ENCODE peak calls at places on chromosomes 6 and 20, in nine cellular contexts. W, N, K, E, Q, S, J, I and V are unnamed samples.

GRCh38 chr6:132333639-132334516 is 67.4 kb downstream of the MOXD1 start:
- DNase-seq in J (peak; percentile 53), W (no peak), E (no peak), Q (no peak), N (no peak), S (no peak), I (no peak), K (peak; percentile 59), V (peak; percentile 50)

GRCh38 chr6:119308048-119308570 is 41.5 kb downstream of the MAN1A1 start:
- DNase-seq in K (peak; percentile 23), I (no peak), W (no peak), J (no peak), S (no peak), E (no peak), Q (no peak), N (no peak), V (peak; percentile 14)

GRCh38 chr6:149895702-149896310 is 2.1 kb downstream of the RAET1E start:
- DNase-seq in E (no peak), N (no peak), K (no peak), J (no peak), W (peak; percentile 42), I (peak; percentile 7), S (peak; percentile 59), Q (peak; percentile 30), V (no peak)

GRCh38 chr6:109999740-110000139 is 21.6 kb downstream of the GPR6 start:
- DNase-seq in E (no peak), W (no peak), J (no peak), I (no peak), S (no peak), N (no peak), K (no peak), Q (no peak), V (no peak)

GRCh38 chr20:50193169-50193850 is 2.7 kb downstream of the CEBPB start:
- DNase-seq in I (peak; percentile 60), J (no peak), S (no peak), E (no peak), K (no peak), W (no peak), N (no peak), Q (no peak), V (no peak)

GRCh38 chr6:142935553-142936517 is 9.1 kb downstream of the HIVEP2 start:
- DNase-seq in I (no peak), W (no peak), Q (no peak), K (no peak), S (no peak), J (no peak), E (peak; percentile 53), N (peak; percentile 56), V (no peak)

GRCh38 chr6:97774973-97775372 is 492.0 kb upstream of the MMS22L start:
- DNase-seq in N (no peak), S (no peak), E (no peak), I (no peak), J (no peak), Q (no peak), K (no peak), W (no peak), V (no peak)

GRCh38 chr20:15328084-15328483 is 990.7 kb upstream of the FLRT3 start:
- DNase-seq in W (no peak), J (no peak), S (no peak), E (no peak), N (no peak), K (no peak), I (no peak), Q (no peak), V (no peak)

GRCh38 chr6:169957351-169957963 is 206.0 kb downstream of the ERMARD start:
- DNase-seq in Q (peak; percentile 10), J (no peak), S (no peak), W (no peak), N (peak; percentile 56), E (peak; percentile 51), K (no peak), I (no peak), V (no peak)

GRCh38 chr6:80210618-80211017 is 104.1 kb downstream of the BCKDHB start:
- DNase-seq in N (no peak), J (no peak), S (no peak), Q (no peak), W (peak; percentile 18), K (no peak), E (no peak), I (no peak), V (no peak)

GRCh38 chr20:45911486-45912343 is at the start of gene PLTP:
- DNase-seq in N (peak; percentile 87), I (peak; percentile 47), E (peak; percentile 86), W (peak; percentile 82), Q (peak; percentile 82), S (peak; percentile 31), J (no peak), K (no peak), V (no peak)

GRCh38 chr6:135906542-135906941 is 55.0 kb downstream of the PDE7B start:
- DNase-seq in K (peak; percentile 52), S (no peak), I (no peak), J (no peak), E (no peak), N (no peak), Q (no peak), W (no peak), V (no peak)

GRCh38 chr6:157188213-157188612 is 135.1 kb downstream of the TMEM242 start:
- DNase-seq in Q (no peak), J (peak; percentile 16), I (no peak), N (no peak), W (no peak), E (no peak), K (no peak), S (no peak), V (no peak)

GRCh38 chr20:25399038-25399430 is 8.4 kb upstream of the ABHD12 start:
- DNase-seq in K (peak; percentile 65), W (no peak), Q (no peak), I (peak; percentile 23), E (no peak), N (no peak), S (peak; percentile 28), J (peak; percentile 59), V (no peak)

GRCh38 chr6:3014675-3015066 is 15.0 kb downstream of the NQO2 start:
- DNase-seq in Q (no peak), S (no peak), N (no peak), J (no peak), W (no peak), E (no peak), K (no peak), I (no peak), V (no peak)

GRCh38 chr6:37516076-37516919 is 16.6 kb upstream of the CCDC167 start:
- DNase-seq in N (no peak), I (no peak), W (peak; percentile 31), E (peak; percentile 82), J (no peak), S (peak; percentile 92), K (peak; percentile 28), Q (peak; percentile 50), V (peak; percentile 8)

GRCh38 chr6:37513576-37513975 is 13.9 kb upstream of the CCDC167 start:
- DNase-seq in E (no peak), N (no peak), Q (no peak), J (no peak), K (no peak), I (no peak), S (no peak), W (no peak), V (no peak)

GRCh38 chr6:37515712-37516075 is 16.0 kb upstream of the CCDC167 start:
- DNase-seq in K (no peak), E (no peak), W (no peak), N (no peak), Q (no peak), I (no peak), S (no peak), J (no peak), V (no peak)

GRCh38 chr6:37514377-37514776 is 14.7 kb upstream of the CCDC167 start:
- DNase-seq in E (no peak), J (no peak), W (no peak), S (no peak), N (no peak), K (peak; percentile 58), Q (no peak), I (no peak), V (peak; percentile 62)

DNA sequence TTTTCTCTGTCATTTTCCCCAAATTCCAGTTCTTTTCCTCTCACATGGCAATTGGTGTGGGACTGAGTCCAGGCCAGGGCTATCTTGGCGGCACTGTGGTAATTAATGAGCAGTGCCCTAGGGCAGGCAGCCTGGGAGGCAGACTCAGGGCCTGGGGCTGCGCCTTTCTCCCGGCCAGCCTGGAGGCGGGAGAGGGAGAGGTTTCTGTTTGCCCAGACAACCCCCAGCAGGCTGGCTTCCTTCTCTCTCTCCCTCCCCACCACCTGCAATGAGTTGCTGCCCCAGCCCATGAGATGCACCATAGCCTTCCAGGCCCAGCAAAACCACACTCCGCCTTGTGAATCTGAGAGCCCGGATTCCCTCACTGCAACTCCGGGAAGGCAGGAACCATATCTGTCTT is 15.1 kb upstream of the CCDC167 start:
- DNase-seq in K (no peak), E (no peak), N (no peak), W (no peak), J (no peak), S (no peak), Q (no peak), I (no peak), V (no peak)
- H3K27ac ChIP-seq in K (no peak overlapping the region), E (no peak overlapping the region), N (no peak overlapping the region), W (no peak overlapping the region), J (no peak overlapping the region), S (peak overlapping the region; percentile 97), Q (no peak overlapping the region), I (no peak overlapping the region), V (no peak overlapping the region)

GRCh38 chr20:47533518-47534062 is 31.9 kb downstream of the NCOA3 start:
- DNase-seq in W (no peak), J (no peak), N (no peak), S (no peak), K (no peak), E (no peak), I (no peak), Q (no peak), V (no peak)
- H3K27ac ChIP-seq in W (no peak overlapping the region), J (no peak overlapping the region), N (no peak overlapping the region), S (no peak overlapping the region), K (no peak overlapping the region), E (no peak overlapping the region), I (no peak overlapping the region), Q (no peak overlapping the region), V (no peak overlapping the region)

DNA sequence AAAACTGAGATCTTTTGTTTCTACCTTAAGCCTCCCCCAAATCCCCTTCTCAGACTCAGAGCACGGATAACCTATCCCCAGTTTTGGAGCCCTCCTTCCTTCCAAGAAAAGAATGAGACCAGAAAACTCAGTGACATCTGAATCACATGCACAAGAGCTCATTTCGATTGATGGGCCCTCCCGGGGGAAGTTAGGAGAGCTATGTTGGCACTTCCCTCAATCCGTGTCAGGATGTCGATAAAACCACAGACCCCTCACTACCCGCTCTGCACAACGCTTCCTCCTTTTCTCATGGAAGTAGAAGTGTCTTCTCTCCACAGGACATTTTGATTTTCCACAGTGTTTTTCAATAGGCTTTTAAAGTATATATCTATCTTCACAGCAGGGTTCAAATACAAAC is 332.4 kb downstream of the HACE1 start:
- DNase-seq in Q (no peak), J (no peak), K (no peak), S (no peak), W (no peak), I (no peak), E (no peak), N (no peak), V (no peak)
- H3K27ac ChIP-seq in Q (no peak overlapping the region), J (no peak overlapping the region), K (no peak overlapping the region), S (no peak overlapping the region), W (no peak overlapping the region), I (no peak overlapping the region), E (no peak overlapping the region), N (no peak overlapping the region), V (no peak overlapping the region)

DNA sequence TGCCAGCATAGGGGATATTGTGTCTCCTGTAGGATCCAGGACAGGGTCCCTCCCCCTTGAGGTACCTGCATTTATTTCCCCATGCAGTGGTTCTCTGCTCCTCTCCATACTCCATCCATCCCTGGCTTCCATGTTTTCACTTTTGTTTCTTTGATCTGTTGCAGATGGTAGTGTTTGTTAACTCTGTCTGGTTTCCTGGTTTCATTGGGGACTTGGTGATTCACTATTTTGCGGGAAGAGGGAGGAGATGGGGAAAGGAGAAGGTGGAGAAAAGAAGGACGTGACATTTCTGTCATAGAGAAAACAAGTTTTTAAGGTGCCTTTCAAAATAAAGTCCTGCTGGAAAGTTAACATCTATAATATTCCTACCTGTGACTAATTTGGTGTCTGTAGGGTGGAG is 7.0 kb upstream of the RNF144B start:
- DNase-seq in Q (no peak), I (no peak), N (no peak), S (no peak), J (no peak), K (no peak), E (no peak), W (no peak), V (no peak)
- H3K27ac ChIP-seq in Q (no peak overlapping the region), I (no peak overlapping the region), N (no peak overlapping the region), S (no peak overlapping the region), J (no peak overlapping the region), K (no peak overlapping the region), E (no peak overlapping the region), W (no peak overlapping the region), V (no peak overlapping the region)